ENCODE peak calls at places on chromosomes 16 and 17, in six cellular contexts. J is SK-N-SH, U is hepatocyte, G is GM23338, N is HCT116, T is PC-3. K is an unnamed sample. For H3K9me2, the result is how much of the 10 kb centered on the place peaks cover.

GRCh38 chr16:6095414-6095813 is 997.8 kb upstream of the EEF2KMT start:
- DNase-seq in G (no peak), J (no peak), T (no peak), U (no peak), N (no peak), K (no peak)

GRCh38 chr17:38917259-38917658 is 8.2 kb upstream of the LASP1NB start:
- DNase-seq in N (no peak), T (peak), J (no peak), G (no peak), U (no peak), K (no peak)

GRCh38 chr17:48003686-48004120 is 32.8 kb downstream of the CDK5RAP3 start:
- DNase-seq in G (peak), T (no peak), U (no peak), N (no peak), J (no peak), K (no peak)

GRCh38 chr17:47072881-47073280 is 93.8 kb upstream of the RPRML start:
- DNase-seq in N (no peak), T (no peak), U (no peak), J (peak), G (no peak), K (no peak)

GRCh38 chr17:74271902-74272563 is 2.0 kb upstream of the DNAI2 start:
- DNase-seq in N (no peak), T (no peak), G (no peak), J (no peak), U (no peak), K (no peak)

GRCh38 chr16:50695017-50696000 is 1.9 kb downstream of the NOD2 start:
- DNase-seq in J (no peak), G (no peak), N (no peak), T (no peak), U (no peak), K (no peak)

GRCh38 chr17:76485569-76485968 is 15.7 kb downstream of the RHBDF2 start:
- DNase-seq in U (no peak), N (no peak), T (no peak), J (no peak), G (no peak), K (peak)

GRCh38 chr17:27049104-27049784 is 244.7 kb upstream of the WSB1 start:
- DNase-seq in T (peak), N (no peak), J (no peak), U (no peak), G (no peak), K (no peak)

GRCh38 chr16:69707920-69708683 is 18.3 kb downstream of the NQO1 start:
- DNase-seq in G (no peak), T (no peak), N (no peak), J (no peak), U (no peak), K (no peak)

GRCh38 chr17:39751016-39751543 is 13.3 kb downstream of the GRB7 start:
- DNase-seq in T (no peak), U (no peak), G (no peak), N (no peak), J (no peak), K (no peak)

GRCh38 chr17:81715872-81716673 is 4.0 kb downstream of the SLC25A10 start:
- DNase-seq in N (no peak), J (no peak), G (no peak), T (no peak), U (no peak), K (no peak)

GRCh38 chr16:54511181-54511731 is 224.7 kb upstream of the IRX3 start:
- DNase-seq in U (no peak), J (no peak), N (no peak), T (no peak), G (no peak), K (no peak)

GRCh38 chr17:80950466-80951120 is 41.0 kb upstream of the CHMP6 start:
- DNase-seq in G (no peak), U (no peak), N (no peak), J (no peak), T (no peak), K (no peak)

GRCh38 chr17:31594416-31594815 is 202.9 kb downstream of the RAB11FIP4 start:
- DNase-seq in N (no peak), U (no peak), T (no peak), J (no peak), G (no peak), K (no peak)

GRCh38 chr17:17818088-17818526 is 18.7 kb downstream of the SREBF1 start:
- DNase-seq in T (peak), G (peak), N (no peak), J (peak), U (no peak), K (no peak)

GRCh38 chr17:27518048-27518447 is 61.8 kb downstream of the KSR1 start:
- DNase-seq in T (no peak), U (no peak), G (no peak), N (no peak), J (no peak), K (no peak)

GRCh38 chr17:32440722-32441121 is 3.6 kb upstream of the PSMD11 start:
- DNase-seq in J (no peak), U (no peak), N (no peak), T (no peak), G (no peak), K (no peak)

GRCh38 chr16:2317231-2318020 is 23.1 kb downstream of the ABCA3 start:
- DNase-seq in G (no peak), U (no peak), N (no peak), T (no peak), J (no peak), K (no peak)

GRCh38 chr16:80666378-80667257 is 125.8 kb downstream of the DYNLRB2 start:
- DNase-seq in T (no peak), U (no peak), J (no peak), N (no peak), G (no peak), K (no peak)

GRCh38 chr17:77189148-77189547 is 48.4 kb downstream of the SEC14L1 start:
- DNase-seq in J (no peak), U (no peak), N (no peak), G (no peak), T (no peak), K (peak)

GRCh38 chr17:3551189-3551588 is 6.4 kb downstream of the TRPV3 start:
- DNase-seq in U (no peak), N (no peak), T (no peak), J (no peak), G (peak), K (no peak)

GRCh38 chr17:65064452-65065019 is 8.0 kb upstream of the GNA13 start:
- DNase-seq in J (no peak), G (no peak), U (peak), T (peak), N (no peak), K (no peak)

GRCh38 chr17:29113334-29113733 is 66.9 kb downstream of the MYO18A start:
- DNase-seq in U (no peak), N (no peak), J (no peak), G (peak), T (no peak), K (no peak)

GRCh38 chr17:47846741-47847340 is 4.1 kb downstream of the SP6 start:
- DNase-seq in J (no peak), T (no peak), N (no peak), U (no peak), G (peak), K (no peak)

GRCh38 chr17:8472663-8473062 is 37.0 kb downstream of the NDEL1 start:
- DNase-seq in G (no peak), N (no peak), T (no peak), J (no peak), U (no peak), K (no peak)

GRCh38 chr17:35713069-35713728 is 18.2 kb upstream of the RASL10B start:
- DNase-seq in T (no peak), U (no peak), N (no peak), G (no peak), J (peak), K (peak)

GRCh38 chr17:19781488-19782458 is 33.7 kb upstream of the ALDH3A1 start:
- DNase-seq in N (no peak), T (peak), U (no peak), J (no peak), G (no peak), K (no peak)

GRCh38 chr17:28492352-28493310 is 13.5 kb upstream of the FOXN1 start:
- DNase-seq in U (no peak), T (no peak), N (no peak), G (no peak), J (no peak), K (no peak)

GRCh38 chr16:4639899-4640509 is 15.4 kb downstream of the MGRN1 start:
- DNase-seq in U (no peak), J (no peak), T (no peak), G (no peak), N (no peak), K (no peak)

GRCh38 chr17:49460401-49460800 is 34.7 kb upstream of the NGFR start:
- DNase-seq in N (no peak), G (no peak), U (no peak), T (no peak), J (no peak), K (no peak)

GRCh38 chr16:78310990-78311561 is 211.6 kb downstream of the WWOX start:
- DNase-seq in U (no peak), T (no peak), J (peak), G (peak), N (no peak), K (no peak)

GRCh38 chr16:73020409-73020884 is 27.5 kb downstream of the ZFHX3 start:
- DNase-seq in J (no peak), T (peak), U (peak), G (no peak), N (peak), K (no peak)

GRCh38 chr17:31491794-31492171 is 100.3 kb downstream of the RAB11FIP4 start:
- DNase-seq in J (no peak), N (no peak), G (no peak), T (no peak), U (no peak), K (no peak)

GRCh38 chr17:27283057-27283456 is 10.9 kb upstream of the WSB1 start:
- DNase-seq in G (no peak), J (no peak), N (no peak), T (no peak), U (no peak), K (no peak)

GRCh38 chr16:52182840-52183239 is 364.1 kb downstream of the TOX3 start:
- DNase-seq in G (no peak), U (no peak), T (no peak), J (no peak), N (no peak), K (no peak)

DNA sequence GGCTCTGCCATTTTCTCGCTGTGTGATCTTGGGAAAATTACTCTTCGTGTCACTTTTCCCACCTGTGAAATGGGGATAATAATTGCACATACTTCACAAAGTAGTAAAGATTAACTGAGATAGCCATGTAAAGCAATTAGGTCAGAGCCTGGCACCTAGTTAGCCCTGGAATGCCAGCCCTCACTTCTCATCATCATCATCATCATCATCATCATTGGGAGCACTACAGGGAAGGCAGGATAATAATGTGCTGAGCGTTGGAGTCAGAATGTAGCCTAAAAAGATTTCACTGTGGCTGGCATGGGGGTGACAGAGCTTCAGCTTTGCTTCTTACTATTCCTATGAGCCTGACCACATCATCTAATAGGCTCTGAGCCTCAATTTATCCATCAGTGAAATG is 362.6 kb downstream of the TOX3 start:
- DNase-seq in G (no peak), U (no peak), T (no peak), N (no peak), J (no peak), K (no peak)
- H3K9me2 ChIP-seq in G (under half), U (under half), T (under half), N (under half), J (under half), K (under half)

GRCh38 chr16:27972500-27972899 is 91.0 kb downstream of the GSG1L start:
- DNase-seq in U (peak), N (peak), J (peak), G (peak), T (peak), K (peak)
- TF ChIP-seq CTCF in U (peak), N (peak), J (peak), G (peak), T (peak), K (peak)

GRCh38 chr17:30334421-30334820 is 564 bp upstream of the TMIGD1 start:
- DNase-seq in J (no peak), N (no peak), U (no peak), G (no peak), T (no peak), K (no peak)

GRCh38 chr17:30340957-30341356 is 7.1 kb upstream of the TMIGD1 start:
- DNase-seq in U (no peak), J (no peak), T (peak), N (no peak), G (no peak), K (no peak)

GRCh38 chr17:30333503-30334240 is at the start of gene TMIGD1:
- DNase-seq in U (no peak), J (no peak), T (no peak), N (no peak), G (no peak), K (no peak)

GRCh38 chr17:30336369-30337171 is 2.7 kb upstream of the TMIGD1 start:
- DNase-seq in U (peak), G (peak), J (peak), N (peak), T (peak), K (peak)

GRCh38 chr17:30337393-30337999 is 3.6 kb upstream of the TMIGD1 start:
- DNase-seq in U (no peak), T (no peak), N (no peak), J (peak), G (no peak), K (no peak)
- H3K9me2 ChIP-seq in U (under half), T (under half), N (under half), J (under half), G (under half), K (under half)

GRCh38 chr16:24539295-24539849 is at the start of gene RBBP6:
- DNase-seq in G (peak), N (peak), J (peak), U (peak), T (peak), K (peak)
- TF ChIP-seq CTCF in G (peak), N (peak), J (peak), U (peak), T (peak), K (peak)

DNA sequence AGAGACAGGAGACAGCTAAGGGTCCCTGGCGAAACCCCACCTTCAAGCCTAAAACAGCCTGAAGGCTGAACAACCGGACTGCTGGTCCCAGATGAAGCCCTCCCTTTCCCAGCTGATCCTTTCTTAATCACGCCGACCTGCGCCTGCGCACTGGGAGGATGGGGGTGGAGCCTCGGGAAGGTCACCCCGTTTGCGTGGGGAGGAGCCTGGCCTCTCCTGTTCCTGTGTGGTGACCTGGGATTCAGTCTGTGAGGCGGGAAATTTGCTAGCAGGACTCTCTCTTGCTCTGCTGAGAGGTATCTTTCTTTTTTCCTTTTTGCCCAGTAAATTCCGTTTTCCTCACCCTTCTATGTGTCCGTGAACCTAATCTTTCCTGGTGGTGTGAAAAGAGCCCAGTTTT is 9.6 kb downstream of the FAM20A start:
- DNase-seq in N (no peak), G (peak), J (no peak), U (no peak), T (peak), K (no peak)
- H3K9me2 ChIP-seq in N (under half), G (under half), J (under half), U (under half), T (under half), K (under half)

GRCh38 chr17:44197980-44198720 is 1.5 kb downstream of the ATXN7L3 start:
- DNase-seq in G (peak), N (peak), T (peak), U (peak), J (no peak), K (peak)
- TF ChIP-seq CTCF in G (peak), N (peak), T (peak), U (peak), J (peak), K (peak)

DNA sequence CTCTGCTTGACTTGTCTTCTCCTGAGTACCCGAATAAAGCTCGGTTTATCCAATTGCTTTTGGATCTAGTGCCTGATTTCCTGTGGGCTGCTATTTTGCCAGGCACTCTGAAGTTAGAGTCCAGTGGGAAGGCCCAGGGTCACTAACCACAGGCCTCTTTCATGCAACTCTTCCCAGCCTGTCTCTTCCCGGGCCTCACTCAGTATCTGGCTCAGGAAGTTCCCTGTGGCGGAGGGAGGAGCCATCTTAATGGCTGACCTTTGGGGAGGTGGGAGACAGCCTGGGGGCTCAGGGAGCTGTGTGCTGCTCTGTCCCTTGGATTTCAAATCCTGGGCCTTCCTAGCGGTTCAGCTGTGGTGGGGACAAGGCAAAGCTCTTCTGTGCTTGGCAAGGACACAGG is 328.5 kb downstream of the SLC39A11 start:
- DNase-seq in U (no peak), T (no peak), G (peak), N (no peak), J (no peak), K (no peak)
- H3K9me2 ChIP-seq in U (under half), T (under half), G (under half), N (under half), J (under half), K (under half)

GRCh38 chr17:79706931-79707382 is 23.8 kb upstream of the ENPP7 start:
- DNase-seq in T (no peak), U (peak), N (no peak), J (no peak), G (no peak), K (no peak)

GRCh38 chr17:79707441-79707850 is 23.3 kb upstream of the ENPP7 start:
- DNase-seq in G (no peak), J (peak), T (no peak), N (no peak), U (no peak), K (no peak)

GRCh38 chr17:79705674-79706073 is 25.1 kb upstream of the ENPP7 start:
- DNase-seq in U (no peak), N (no peak), T (no peak), G (no peak), J (no peak), K (no peak)

GRCh38 chr17:79704691-79705090 is 26.1 kb upstream of the ENPP7 start:
- DNase-seq in U (no peak), T (no peak), N (no peak), J (no peak), G (no peak), K (no peak)

GRCh38 chr17:79707931-79708891 is 22.5 kb upstream of the ENPP7 start:
- DNase-seq in T (peak), J (peak), G (peak), U (peak), N (peak), K (peak)
- TF ChIP-seq CTCF in T (peak), J (peak), G (peak), U (peak), N (peak), K (peak)

DNA sequence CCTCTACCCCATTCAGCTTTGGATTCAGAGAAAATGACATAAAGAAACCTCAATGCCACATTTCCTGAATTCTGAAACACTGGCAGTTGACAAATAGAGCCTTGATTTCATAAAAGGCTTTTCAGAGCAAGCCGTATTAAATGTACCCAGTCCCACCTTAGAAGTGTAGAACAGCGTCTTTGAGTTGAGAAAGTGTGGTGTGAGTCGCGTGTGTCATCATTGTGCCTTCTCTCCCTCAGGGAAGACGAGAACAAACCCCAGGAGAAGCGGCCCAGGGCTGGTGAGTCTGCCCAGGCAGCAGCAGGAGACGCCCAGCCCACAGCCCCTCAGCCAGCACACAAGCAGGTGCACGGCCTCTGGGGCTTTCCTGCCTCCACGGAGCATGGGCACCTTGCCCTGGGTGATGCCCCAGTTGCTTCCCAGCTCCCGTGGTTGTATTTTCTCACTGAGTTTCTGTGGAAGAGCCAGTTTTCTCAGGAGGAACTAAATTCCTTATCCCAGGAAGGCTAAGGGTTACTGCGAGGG is 34.0 kb downstream of the CIBAR2 start:
- DNase-seq in G (no peak), T (no peak), J (no peak), N (no peak), U (no peak), K (no peak)
- H3K9me2 ChIP-seq in G (under half), T (under half), J (under half), N (under half), U (under half), K (under half)